ENCODE peak calls at places on chromosomes 11 and 22, in four cellular contexts. K, M, L and D are unnamed samples.

GRCh38 chr22:43252319-43252718 is 65.4 kb upstream of the TTLL12 start:
- DNase-seq in K (no peak), L (no peak), M (no peak), D (no peak)

GRCh38 chr11:15660496-15660895 is 545.8 kb downstream of the INSC start:
- DNase-seq in M (no peak), L (no peak), K (no peak), D (no peak)

GRCh38 chr11:32414925-32415324 is 20.4 kb downstream of the WT1 start:
- DNase-seq in K (no peak), L (no peak), M (no peak), D (no peak)

GRCh38 chr22:50139843-50140415 is 30.6 kb upstream of the PANX2 start:
- DNase-seq in K (no peak), M (no peak), L (no peak), D (no peak)

GRCh38 chr11:26286472-26287066 is 45.4 kb upstream of the ANO3 start:
- DNase-seq in L (no peak), K (peak; percentile 63), M (no peak), D (no peak)

GRCh38 chr22:47612136-47612910 is 849.9 kb downstream of the TBC1D22A start:
- DNase-seq in M (peak; percentile 60), L (no peak), K (no peak), D (no peak)

GRCh38 chr11:7421136-7421535 is 64.2 kb upstream of the OLFML1 start:
- DNase-seq in K (no peak), L (no peak), M (no peak), D (no peak)

GRCh38 chr11:64723117-64723906 is at the start of gene NRXN2:
- DNase-seq in M (peak; percentile 93), L (peak; percentile 91), K (peak; percentile 87), D (peak; percentile 90)

GRCh38 chr11:22275600-22275999 is 62.6 kb upstream of the SLC17A6 start:
- DNase-seq in M (no peak), K (no peak), L (no peak), D (no peak)

GRCh38 chr22:30947821-30948454 is 20.6 kb downstream of the MORC2 start:
- DNase-seq in L (no peak), K (peak; percentile 18), M (no peak), D (no peak)

GRCh38 chr11:34654491-34655334 is 33.8 kb downstream of the EHF start:
- DNase-seq in K (no peak), L (no peak), M (no peak), D (peak; percentile 88)

GRCh38 chr11:105073486-105074200 is 28.5 kb upstream of the CARD16 start:
- DNase-seq in M (no peak), L (no peak), K (no peak), D (no peak)

GRCh38 chr11:72058416-72059034 is 21.8 kb downstream of the NUMA1 start:
- DNase-seq in K (no peak), M (no peak), L (no peak), D (no peak)

GRCh38 chr11:130418756-130419155 is 9.7 kb downstream of the ADAMTS8 start:
- DNase-seq in M (no peak), L (no peak), K (no peak), D (peak; percentile 66)

GRCh38 chr11:2325123-2325522 is 23.3 kb downstream of the TSPAN32 start:
- DNase-seq in L (no peak), M (no peak), K (no peak), D (peak; percentile 32)

GRCh38 chr22:23562186-23562585 is 17.9 kb downstream of the IGLL1 start:
- DNase-seq in M (peak; percentile 35), K (no peak), L (no peak), D (no peak)

GRCh38 chr11:57354699-57355098 is 16.5 kb downstream of the P2RX3 start:
- DNase-seq in M (no peak), K (no peak), L (no peak), D (no peak)

GRCh38 chr11:10934293-10934850 is 76.5 kb upstream of the ZBED5 start:
- DNase-seq in K (no peak), L (no peak), M (no peak), D (no peak)

GRCh38 chr11:94832604-94833238 is 64.6 kb downstream of the AMOTL1 start:
- DNase-seq in K (no peak), L (no peak), M (no peak), D (no peak)

GRCh38 chr11:102539567-102539966 is 9.0 kb upstream of the MMP7 start:
- DNase-seq in M (no peak), K (no peak), L (no peak), D (no peak)

GRCh38 chr11:126482586-126483108 is 127.2 kb downstream of the ST3GAL4 start:
- DNase-seq in K (no peak), M (no peak), L (peak; percentile 22), D (peak; percentile 22)

GRCh38 chr11:11467278-11467677 is 114.2 kb upstream of the CSNK2A3 start:
- DNase-seq in K (no peak), L (no peak), M (no peak), D (no peak)

GRCh38 chr11:114271316-114271715 is 24.9 kb upstream of the NNMT start:
- DNase-seq in L (no peak), M (no peak), K (no peak), D (no peak)

GRCh38 chr11:118202599-118203422 is 22.0 kb downstream of the JAML start:
- DNase-seq in K (no peak), L (no peak), M (no peak), D (no peak)

GRCh38 chr22:31244044-31244942 is 32.2 kb downstream of the LIMK2 start:
- DNase-seq in K (no peak), L (no peak), M (no peak), D (no peak)

GRCh38 chr22:37760152-37760551 is 47.6 kb upstream of the GCAT start:
- DNase-seq in M (no peak), L (no peak), K (no peak), D (no peak)

GRCh38 chr11:57805780-57806179 is 44.2 kb downstream of the CTNND1 start:
- DNase-seq in L (no peak), M (no peak), K (no peak), D (no peak)

GRCh38 chr11:71086687-71087258 is 165.6 kb downstream of the SHANK2 start:
- DNase-seq in M (peak; percentile 37), K (peak; percentile 38), L (no peak), D (no peak)

GRCh38 chr11:3158821-3159220 is 6.3 kb downstream of the OSBPL5 start:
- DNase-seq in M (peak; percentile 66), L (no peak), K (no peak), D (no peak)

GRCh38 chr11:82718307-82718706 is 15.4 kb downstream of the FAM181B start:
- DNase-seq in K (peak; percentile 57), L (no peak), M (no peak), D (no peak)

GRCh38 chr22:30605449-30606110 is 1.4 kb upstream of the TCN2 start:
- DNase-seq in L (no peak), M (no peak), K (no peak), D (no peak)

GRCh38 chr11:117993988-117994741 is 8.0 kb downstream of the IL10RA start:
- DNase-seq in M (no peak), L (peak; percentile 75), K (no peak), D (no peak)

GRCh38 chr11:95035316-95035715 is 10.3 kb downstream of the KDM4E start:
- DNase-seq in M (no peak), L (no peak), K (no peak), D (no peak)

GRCh38 chr22:29071261-29072045 is 1.4 kb upstream of the KREMEN1 start:
- DNase-seq in K (peak; percentile 56), M (peak; percentile 81), L (peak; percentile 75), D (peak; percentile 83)

GRCh38 chr22:39994566-39995345 is at the start of gene FAM83F:
- DNase-seq in M (peak; percentile 76), L (no peak), K (no peak), D (no peak)

GRCh38 chr22:19892249-19892879 is 37.7 kb upstream of the GNB1L start:
- DNase-seq in L (no peak), K (no peak), M (peak; percentile 65), D (no peak)

GRCh38 chr22:19890502-19891349 is 36.1 kb upstream of the GNB1L start:
- DNase-seq in L (no peak), M (peak; percentile 67), K (no peak), D (no peak)

GRCh38 chr22:19891350-19892248 is 36.9 kb upstream of the GNB1L start:
- DNase-seq in M (peak; percentile 75), K (peak; percentile 71), L (no peak), D (no peak)

GRCh38 chr22:19888131-19888746 is 33.6 kb upstream of the GNB1L start:
- DNase-seq in M (peak; percentile 65), L (no peak), K (no peak), D (no peak)

GRCh38 chr22:19889951-19890350 is 35.3 kb upstream of the GNB1L start:
- DNase-seq in M (peak; percentile 39), K (no peak), L (no peak), D (no peak)
- H3K4me1 ChIP-seq in M (peaks cover 6% of the 10 kb centered on the region), K (peaks cover 31% of the 10 kb centered on the region), L (no peaks in the 10 kb centered on the region), D (peaks cover 36% of the 10 kb centered on the region)

DNA sequence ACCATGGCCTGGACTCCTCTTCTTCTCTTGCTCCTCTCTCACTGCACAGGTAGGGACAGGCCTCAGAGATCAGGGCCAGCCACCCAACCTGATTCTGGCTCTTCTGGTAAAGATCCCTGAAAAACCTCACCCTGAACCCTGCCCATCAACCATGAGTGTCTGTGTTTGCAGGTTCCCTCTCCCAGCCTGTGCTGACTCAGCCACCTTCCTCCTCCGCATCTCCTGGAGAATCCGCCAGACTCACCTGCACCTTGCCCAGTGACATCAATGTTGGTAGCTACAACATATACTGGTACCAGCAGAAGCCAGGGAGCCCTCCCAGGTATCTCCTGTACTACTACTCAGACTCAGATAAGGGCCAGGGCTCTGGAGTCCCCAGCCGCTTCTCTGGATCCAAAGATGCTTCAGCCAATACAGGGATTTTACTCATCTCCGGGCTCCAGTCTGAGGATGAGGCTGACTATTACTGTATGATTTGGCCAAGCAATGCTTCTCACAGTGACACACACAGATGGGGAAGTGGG is 80.9 kb downstream of the ZNF280B start:
- DNase-seq in M (no peak), L (no peak), K (no peak), D (no peak)
- H3K4me1 ChIP-seq in M (no peaks in the 10 kb centered on the region), L (no peaks in the 10 kb centered on the region), K (peaks cover 3% of the 10 kb centered on the region), D (no peaks in the 10 kb centered on the region)

GRCh38 chr22:41846268-41847002 is 13.5 kb downstream of the SREBF2 start:
- DNase-seq in K (no peak), M (no peak), L (no peak), D (no peak)
- H3K4me1 ChIP-seq in K (peaks cover 20% of the 10 kb centered on the region), M (peaks cover 29% of the 10 kb centered on the region), L (peaks cover 7% of the 10 kb centered on the region), D (peaks cover 38% of the 10 kb centered on the region)

DNA sequence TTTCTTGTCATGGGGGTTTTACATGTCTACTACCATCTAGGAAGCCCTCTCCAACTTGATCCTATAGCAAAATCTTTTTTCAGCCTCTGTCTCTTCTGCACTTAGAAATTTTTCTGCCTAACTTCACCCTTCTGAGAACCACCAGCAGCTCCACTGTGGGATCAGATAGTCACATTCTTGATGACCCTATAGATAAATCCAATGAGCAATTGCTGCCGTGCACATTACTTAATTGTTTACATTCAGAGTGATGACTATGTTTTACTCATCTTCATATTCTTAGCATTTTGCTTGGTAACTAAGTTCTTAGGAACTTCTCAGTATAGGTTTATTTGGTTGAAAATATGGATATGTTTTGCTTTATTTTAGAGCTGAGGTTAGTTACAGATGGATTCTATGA is 12.4 kb upstream of the ETS1 start:
- DNase-seq in K (no peak), M (no peak), L (no peak), D (no peak)
- H3K4me1 ChIP-seq in K (peaks cover under 1% of the 10 kb centered on the region), M (no peaks in the 10 kb centered on the region), L (no peaks in the 10 kb centered on the region), D (no peaks in the 10 kb centered on the region)

GRCh38 chr11:44565746-44566558 is 489 bp downstream of the CD82 start:
- DNase-seq in M (no peak), L (peak; percentile 60), K (no peak), D (no peak)
- H3K4me1 ChIP-seq in M (peaks cover 18% of the 10 kb centered on the region), L (peaks cover 56% of the 10 kb centered on the region), K (peaks cover 46% of the 10 kb centered on the region), D (peaks cover 64% of the 10 kb centered on the region)